ENCODE peak calls at places on chromosomes 11 and 22, in four cellular contexts. One of them, this sample, is unnamed.

GRCh38 chr22:37803195-37803635 is 4.5 kb upstream of the GCAT start:
- DNase-seq in ovary: no peak
- DNase-seq in tibial nerve: no peak
- DNase-seq in foreskin fibroblast: no peak
- DNase-seq in this sample: no peak

GRCh38 chr22:19626042-19626560 is 88.2 kb upstream of the SEPTIN5 start:
- DNase-seq in ovary: no peak
- DNase-seq in tibial nerve: no peak
- DNase-seq in foreskin fibroblast: no peak
- DNase-seq in this sample: no peak

GRCh38 chr11:92775277-92775676 is 194.2 kb upstream of the MTNR1B start:
- DNase-seq in ovary: no peak
- DNase-seq in tibial nerve: no peak
- DNase-seq in foreskin fibroblast: no peak
- DNase-seq in this sample: no peak

GRCh38 chr22:24146190-24146616 is 35.1 kb upstream of the SUSD2 start:
- DNase-seq in ovary: peak; percentile 72
- DNase-seq in tibial nerve: no peak
- DNase-seq in foreskin fibroblast: peak; percentile 78
- DNase-seq in this sample: peak; percentile 15

GRCh38 chr11:119504366-119504765 is 81.4 kb upstream of the THY1 start:
- DNase-seq in ovary: no peak
- DNase-seq in tibial nerve: no peak
- DNase-seq in foreskin fibroblast: peak; percentile 24
- DNase-seq in this sample: no peak

GRCh38 chr11:72833083-72833733 is 19.0 kb downstream of the ATG16L2 start:
- DNase-seq in ovary: no peak
- DNase-seq in tibial nerve: no peak
- DNase-seq in foreskin fibroblast: no peak
- DNase-seq in this sample: no peak

GRCh38 chr22:46147471-46148267 is 2.7 kb upstream of the PPARA start:
- DNase-seq in ovary: peak; percentile 55
- DNase-seq in tibial nerve: no peak
- DNase-seq in foreskin fibroblast: no peak
- DNase-seq in this sample: no peak

GRCh38 chr22:22395230-22395629 is 113.3 kb downstream of the ZNF280B start:
- DNase-seq in ovary: no peak
- DNase-seq in tibial nerve: no peak
- DNase-seq in foreskin fibroblast: no peak
- DNase-seq in this sample: no peak

GRCh38 chr11:78651923-78652602 is 77.4 kb upstream of the NARS2 start:
- DNase-seq in ovary: no peak
- DNase-seq in tibial nerve: no peak
- DNase-seq in foreskin fibroblast: no peak
- DNase-seq in this sample: no peak

GRCh38 chr22:24450600-24450999 is 23.2 kb downstream of the ADORA2A start:
- DNase-seq in ovary: no peak
- DNase-seq in tibial nerve: no peak
- DNase-seq in foreskin fibroblast: no peak
- DNase-seq in this sample: no peak

GRCh38 chr11:117807482-117808272 is 10.7 kb upstream of the DSCAML1 start:
- DNase-seq in ovary: peak; percentile 60
- DNase-seq in tibial nerve: peak; percentile 84
- DNase-seq in foreskin fibroblast: peak; percentile 80
- DNase-seq in this sample: peak; percentile 31

GRCh38 chr11:122165972-122166371 is 50.0 kb upstream of the BLID start:
- DNase-seq in ovary: no peak
- DNase-seq in tibial nerve: no peak
- DNase-seq in foreskin fibroblast: no peak
- DNase-seq in this sample: no peak

GRCh38 chr11:14980854-14981253 is 8.7 kb upstream of the CALCA start:
- DNase-seq in ovary: no peak
- DNase-seq in tibial nerve: no peak
- DNase-seq in foreskin fibroblast: peak; percentile 52
- DNase-seq in this sample: no peak

DNA sequence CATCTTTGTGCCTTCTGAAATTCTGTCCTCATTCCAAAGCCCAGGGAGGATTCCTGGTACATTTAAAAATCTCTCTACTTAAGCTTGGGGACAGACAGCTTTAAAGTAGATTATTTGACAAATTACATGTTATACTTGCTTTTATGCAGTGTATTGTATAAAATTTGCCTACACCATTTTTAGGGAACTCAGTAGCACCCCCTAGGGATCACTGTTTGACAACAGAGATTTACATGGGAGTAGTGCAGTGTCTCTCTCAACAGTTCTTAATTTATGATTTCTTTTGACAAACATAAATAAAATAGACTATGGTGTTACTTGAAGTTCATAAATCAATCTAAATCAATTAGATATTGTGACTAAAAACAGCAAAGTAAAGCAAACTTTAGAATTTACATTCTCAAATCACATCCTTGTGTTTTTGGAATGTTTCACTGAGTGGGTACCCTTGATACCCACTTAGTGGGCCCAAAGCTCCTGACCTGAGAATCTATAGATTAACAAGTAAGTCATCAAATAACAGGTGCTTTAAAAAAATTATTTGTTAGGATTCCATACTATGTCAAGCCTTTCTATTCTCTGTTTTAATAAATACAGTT is 428.8 kb downstream of the DYNC2H1 start:
- DNase-seq in ovary: no peak
- DNase-seq in tibial nerve: no peak
- DNase-seq in foreskin fibroblast: peak; percentile 78
- DNase-seq in this sample: no peak
- TF ChIP-seq CTCF in ovary: no peak
- TF ChIP-seq CTCF in tibial nerve: no peak
- TF ChIP-seq CTCF in foreskin fibroblast: peak; percentile 60
- TF ChIP-seq CTCF in this sample: peak; percentile 54

DNA sequence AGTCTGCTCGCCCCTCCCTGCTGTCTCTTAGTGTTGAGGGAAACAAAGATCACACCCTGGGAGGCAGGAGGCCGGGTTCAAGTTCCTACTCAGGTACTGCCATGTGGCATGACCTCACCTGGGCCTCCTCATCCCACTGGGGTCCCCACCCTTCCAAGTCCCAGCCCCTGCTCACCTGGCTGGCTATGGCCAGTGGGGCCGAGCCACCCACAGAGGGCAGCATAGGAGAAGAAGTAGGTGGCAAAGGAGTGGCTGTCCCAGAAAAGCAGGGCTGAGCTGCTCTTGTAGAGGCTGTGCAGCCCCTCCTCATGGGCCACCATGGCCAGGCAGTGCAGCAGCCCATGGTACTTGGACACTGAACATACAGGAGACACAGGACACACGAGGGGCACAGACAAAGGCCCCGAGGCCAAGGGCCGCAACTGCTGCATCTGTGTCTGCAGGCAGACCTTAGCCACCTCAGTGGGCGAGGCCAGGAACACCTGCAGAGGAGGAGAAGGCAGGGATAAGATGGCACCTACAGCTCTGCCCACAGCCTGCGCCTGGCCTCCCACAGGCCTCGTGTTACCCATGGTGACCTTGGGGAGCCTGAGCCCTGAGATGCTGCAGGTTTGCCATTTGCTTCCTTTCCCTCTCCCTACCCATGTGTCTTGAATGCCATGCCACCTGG is 50.6 kb upstream of the MPEG1 start:
- DNase-seq in ovary: no peak
- DNase-seq in tibial nerve: no peak
- DNase-seq in foreskin fibroblast: no peak
- DNase-seq in this sample: no peak
- TF ChIP-seq CTCF in ovary: no peak
- TF ChIP-seq CTCF in tibial nerve: no peak
- TF ChIP-seq CTCF in foreskin fibroblast: no peak
- TF ChIP-seq CTCF in this sample: no peak

DNA sequence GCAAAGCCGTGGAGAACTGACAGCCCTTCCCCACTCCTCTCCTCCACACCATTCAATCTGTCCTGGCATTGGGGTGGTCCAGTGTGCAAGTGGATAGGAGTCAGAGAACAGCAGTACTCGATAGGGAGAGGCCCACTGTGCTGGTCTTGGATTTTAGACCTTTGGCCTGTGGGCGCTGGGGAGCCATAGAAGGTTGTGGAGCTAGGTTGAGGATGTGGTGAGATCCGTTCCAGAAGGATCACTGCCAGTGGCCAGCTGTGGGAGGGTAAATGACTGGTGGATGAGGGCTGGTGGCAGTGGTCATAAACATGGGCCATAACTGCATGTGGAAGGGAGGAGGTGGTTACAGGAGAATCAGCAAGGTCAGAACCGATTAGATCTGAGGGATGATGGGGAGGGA is 28.6 kb downstream of the ANO1 start:
- DNase-seq in ovary: no peak
- DNase-seq in tibial nerve: no peak
- DNase-seq in foreskin fibroblast: no peak
- DNase-seq in this sample: no peak
- TF ChIP-seq CTCF in ovary: no peak
- TF ChIP-seq CTCF in tibial nerve: no peak
- TF ChIP-seq CTCF in foreskin fibroblast: no peak
- TF ChIP-seq CTCF in this sample: no peak

DNA sequence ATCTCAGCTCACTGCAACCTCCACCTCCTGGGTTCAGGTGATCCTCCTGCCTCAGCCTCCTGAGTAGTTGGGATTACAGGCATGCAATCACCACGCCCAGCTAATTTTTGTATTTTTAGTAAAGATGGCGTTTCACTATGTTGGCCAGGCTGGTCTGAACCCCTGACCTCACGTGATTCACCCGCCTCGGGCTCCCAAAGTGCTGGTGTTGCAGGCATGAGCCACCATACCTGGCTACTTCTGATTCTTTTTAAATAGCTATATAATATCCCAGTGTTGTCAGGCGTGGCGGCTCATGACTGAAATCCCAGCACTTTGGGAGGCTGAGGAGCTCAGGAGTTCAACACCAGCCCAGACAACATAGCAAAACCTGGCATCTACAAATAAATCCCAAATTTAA is 20.7 kb downstream of the TMEM41B start:
- DNase-seq in ovary: no peak
- DNase-seq in tibial nerve: no peak
- DNase-seq in foreskin fibroblast: no peak
- DNase-seq in this sample: no peak
- TF ChIP-seq CTCF in ovary: no peak
- TF ChIP-seq CTCF in tibial nerve: no peak
- TF ChIP-seq CTCF in foreskin fibroblast: no peak
- TF ChIP-seq CTCF in this sample: no peak

GRCh38 chr22:28186641-28187040 is 267.6 kb upstream of the PITPNB start:
- DNase-seq in ovary: no peak
- DNase-seq in tibial nerve: no peak
- DNase-seq in foreskin fibroblast: no peak
- DNase-seq in this sample: no peak
- TF ChIP-seq CTCF in ovary: no peak
- TF ChIP-seq CTCF in tibial nerve: no peak
- TF ChIP-seq CTCF in foreskin fibroblast: no peak
- TF ChIP-seq CTCF in this sample: no peak

GRCh38 chr11:596374-596773 is 19.4 kb downstream of the IRF7 start:
- DNase-seq in ovary: no peak
- DNase-seq in tibial nerve: no peak
- DNase-seq in foreskin fibroblast: no peak
- DNase-seq in this sample: no peak

GRCh38 chr11:595400-595799 is 19.1 kb downstream of the PHRF1 start:
- DNase-seq in ovary: no peak
- DNase-seq in tibial nerve: no peak
- DNase-seq in foreskin fibroblast: no peak
- DNase-seq in this sample: no peak

GRCh38 chr11:598005-598680 is 17.6 kb downstream of the IRF7 start:
- DNase-seq in ovary: no peak
- DNase-seq in tibial nerve: no peak
- DNase-seq in foreskin fibroblast: no peak
- DNase-seq in this sample: no peak

GRCh38 chr11:593347-593746 is 17.1 kb downstream of the PHRF1 start:
- DNase-seq in ovary: no peak
- DNase-seq in tibial nerve: no peak
- DNase-seq in foreskin fibroblast: no peak
- DNase-seq in this sample: no peak

GRCh38 chr11:597166-597725 is 18.5 kb downstream of the IRF7 start:
- DNase-seq in ovary: no peak
- DNase-seq in tibial nerve: no peak
- DNase-seq in foreskin fibroblast: no peak
- DNase-seq in this sample: no peak
- TF ChIP-seq CTCF in ovary: no peak
- TF ChIP-seq CTCF in tibial nerve: no peak
- TF ChIP-seq CTCF in foreskin fibroblast: no peak
- TF ChIP-seq CTCF in this sample: no peak

DNA sequence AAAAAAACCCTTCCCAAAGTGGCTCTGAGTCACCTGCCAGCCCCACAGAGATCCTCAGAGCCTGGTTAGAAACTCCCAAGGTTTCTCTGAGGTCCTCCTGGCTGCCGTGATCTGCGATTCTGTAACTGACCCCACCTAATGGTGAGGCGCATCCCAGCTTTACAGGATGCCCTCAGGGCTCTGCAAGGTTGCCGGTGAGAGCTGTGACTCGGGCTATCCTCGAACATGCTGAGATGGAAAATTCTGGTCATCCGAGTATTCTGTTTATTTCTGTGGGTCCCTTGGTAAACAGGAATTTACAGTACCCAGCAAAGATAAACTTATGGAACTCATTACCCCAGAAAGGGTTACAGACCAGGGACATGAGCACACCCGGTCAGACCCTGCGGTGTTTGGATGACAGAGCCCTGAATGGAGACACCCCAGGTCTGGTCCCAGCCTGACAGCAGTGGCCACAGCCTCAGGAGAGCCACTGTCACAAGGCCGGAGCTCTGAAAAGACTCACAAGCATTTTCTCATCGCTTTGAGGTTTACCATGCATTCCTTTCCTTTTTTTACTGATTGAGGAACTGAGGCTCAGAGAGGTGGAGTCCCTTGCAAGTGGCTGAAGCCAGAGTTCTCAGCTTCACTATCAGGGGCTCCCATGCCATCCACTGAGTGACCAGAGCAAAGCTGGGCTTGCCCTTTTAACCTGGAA is 22.2 kb downstream of the LIF start:
- DNase-seq in ovary: no peak
- DNase-seq in tibial nerve: no peak
- DNase-seq in foreskin fibroblast: peak; percentile 58
- DNase-seq in this sample: no peak
- TF ChIP-seq CTCF in ovary: no peak
- TF ChIP-seq CTCF in tibial nerve: no peak
- TF ChIP-seq CTCF in foreskin fibroblast: no peak
- TF ChIP-seq CTCF in this sample: no peak

GRCh38 chr11:44484211-44484610 is 81.3 kb upstream of the CD82 start:
- DNase-seq in ovary: no peak
- DNase-seq in tibial nerve: no peak
- DNase-seq in foreskin fibroblast: peak; percentile 7
- DNase-seq in this sample: no peak
- TF ChIP-seq CTCF in ovary: no peak
- TF ChIP-seq CTCF in tibial nerve: no peak
- TF ChIP-seq CTCF in foreskin fibroblast: peak; percentile 42
- TF ChIP-seq CTCF in this sample: peak; percentile 40

This sample was measured in AG09319.